ENCODE peak calls at places on chromosomes 13 and 19, in six cellular contexts. One of them, this sample, is unnamed.

GRCh38 chr13:95709101-95709500 is 32.2 kb downstream of the DNAJC3 start:
- DNase-seq in NCI-H1105: no peak
- DNase-seq in NCI-H1092 treated with DMSO at 0.1 percent for 48 hours: no peak
- DNase-seq in omental fat pad: no peak
- DNase-seq in HuH-7.5: no peak
- DNase-seq in WTC11: no peak
- DNase-seq in this sample: no peak

GRCh38 chr13:35648109-35648508 is 171.6 kb upstream of the MAB21L1 start:
- DNase-seq in NCI-H1105: no peak
- DNase-seq in NCI-H1092 treated with DMSO at 0.1 percent for 48 hours: no peak
- DNase-seq in omental fat pad: no peak
- DNase-seq in HuH-7.5: no peak
- DNase-seq in WTC11: no peak
- DNase-seq in this sample: no peak

GRCh38 chr13:111367340-111367739 is 46.9 kb downstream of the TEX29 start:
- DNase-seq in NCI-H1105: no peak
- DNase-seq in NCI-H1092 treated with DMSO at 0.1 percent for 48 hours: no peak
- DNase-seq in omental fat pad: no peak
- DNase-seq in HuH-7.5: no peak
- DNase-seq in WTC11: no peak
- DNase-seq in this sample: no peak

GRCh38 chr13:41327994-41328778 is 17.1 kb downstream of the NAA16 start:
- DNase-seq in NCI-H1105: no peak
- DNase-seq in NCI-H1092 treated with DMSO at 0.1 percent for 48 hours: no peak
- DNase-seq in omental fat pad: no peak
- DNase-seq in HuH-7.5: no peak
- DNase-seq in WTC11: no peak
- DNase-seq in this sample: no peak

GRCh38 chr19:1131718-1132552 is 28.1 kb downstream of the GPX4 start:
- DNase-seq in NCI-H1105: no peak
- DNase-seq in NCI-H1092 treated with DMSO at 0.1 percent for 48 hours: no peak
- DNase-seq in omental fat pad: peak; percentile 85
- DNase-seq in HuH-7.5: no peak
- DNase-seq in WTC11: peak; percentile 69
- DNase-seq in this sample: no peak

GRCh38 chr19:38686530-38686888 is 39.1 kb downstream of the ACTN4 start:
- DNase-seq in NCI-H1105: no peak
- DNase-seq in NCI-H1092 treated with DMSO at 0.1 percent for 48 hours: no peak
- DNase-seq in omental fat pad: no peak
- DNase-seq in HuH-7.5: no peak
- DNase-seq in WTC11: no peak
- DNase-seq in this sample: no peak

GRCh38 chr19:49472936-49473335 is 1.1 kb upstream of the FLT3LG start:
- DNase-seq in NCI-H1105: no peak
- DNase-seq in NCI-H1092 treated with DMSO at 0.1 percent for 48 hours: no peak
- DNase-seq in omental fat pad: no peak
- DNase-seq in HuH-7.5: no peak
- DNase-seq in WTC11: no peak
- DNase-seq in this sample: no peak

GRCh38 chr19:11984986-11985385 is 20.1 kb downstream of the ZNF763 start:
- DNase-seq in NCI-H1105: peak; percentile 11
- DNase-seq in NCI-H1092 treated with DMSO at 0.1 percent for 48 hours: peak; percentile 0
- DNase-seq in omental fat pad: no peak
- DNase-seq in HuH-7.5: no peak
- DNase-seq in WTC11: peak; percentile 84
- DNase-seq in this sample: no peak

GRCh38 chr19:4414800-4415251 is 12.4 kb downstream of the CHAF1A start:
- DNase-seq in NCI-H1105: no peak
- DNase-seq in NCI-H1092 treated with DMSO at 0.1 percent for 48 hours: no peak
- DNase-seq in omental fat pad: no peak
- DNase-seq in HuH-7.5: no peak
- DNase-seq in WTC11: no peak
- DNase-seq in this sample: peak; percentile 76

GRCh38 chr19:28019371-28019770 is 1193.6 kb downstream of the UQCRFS1 start:
- DNase-seq in NCI-H1105: no peak
- DNase-seq in NCI-H1092 treated with DMSO at 0.1 percent for 48 hours: no peak
- DNase-seq in omental fat pad: no peak
- DNase-seq in HuH-7.5: no peak
- DNase-seq in WTC11: no peak
- DNase-seq in this sample: no peak

GRCh38 chr19:16337809-16338469 is 13.3 kb downstream of the KLF2 start:
- DNase-seq in NCI-H1105: no peak
- DNase-seq in NCI-H1092 treated with DMSO at 0.1 percent for 48 hours: no peak
- DNase-seq in omental fat pad: no peak
- DNase-seq in HuH-7.5: no peak
- DNase-seq in WTC11: no peak
- DNase-seq in this sample: no peak

GRCh38 chr13:28559636-28560259 is 64.8 kb upstream of the FLT1 start:
- DNase-seq in NCI-H1105: no peak
- DNase-seq in NCI-H1092 treated with DMSO at 0.1 percent for 48 hours: no peak
- DNase-seq in omental fat pad: no peak
- DNase-seq in HuH-7.5: no peak
- DNase-seq in WTC11: no peak
- DNase-seq in this sample: peak; percentile 20

GRCh38 chr13:95185851-95186250 is 115.4 kb downstream of the ABCC4 start:
- DNase-seq in NCI-H1105: no peak
- DNase-seq in NCI-H1092 treated with DMSO at 0.1 percent for 48 hours: no peak
- DNase-seq in omental fat pad: no peak
- DNase-seq in HuH-7.5: no peak
- DNase-seq in WTC11: no peak
- DNase-seq in this sample: no peak

GRCh38 chr13:32737111-32737571 is 150.9 kb downstream of the PDS5B start:
- DNase-seq in NCI-H1105: no peak
- DNase-seq in NCI-H1092 treated with DMSO at 0.1 percent for 48 hours: no peak
- DNase-seq in omental fat pad: no peak
- DNase-seq in HuH-7.5: no peak
- DNase-seq in WTC11: no peak
- DNase-seq in this sample: no peak

GRCh38 chr13:75236774-75237173 is 245.2 kb downstream of the TBC1D4 start:
- DNase-seq in NCI-H1105: no peak
- DNase-seq in NCI-H1092 treated with DMSO at 0.1 percent for 48 hours: no peak
- DNase-seq in omental fat pad: no peak
- DNase-seq in HuH-7.5: no peak
- DNase-seq in WTC11: no peak
- DNase-seq in this sample: no peak

GRCh38 chr19:610071-610800 is 20.6 kb downstream of the HCN2 start:
- DNase-seq in NCI-H1105: no peak
- DNase-seq in NCI-H1092 treated with DMSO at 0.1 percent for 48 hours: no peak
- DNase-seq in omental fat pad: no peak
- DNase-seq in HuH-7.5: no peak
- DNase-seq in WTC11: no peak
- DNase-seq in this sample: no peak

GRCh38 chr19:39448271-39448670 is 2.9 kb downstream of the SUPT5H start:
- DNase-seq in NCI-H1105: no peak
- DNase-seq in NCI-H1092 treated with DMSO at 0.1 percent for 48 hours: no peak
- DNase-seq in omental fat pad: no peak
- DNase-seq in HuH-7.5: no peak
- DNase-seq in WTC11: no peak
- DNase-seq in this sample: no peak

GRCh38 chr19:52351512-52351911 is 15.5 kb downstream of the ZNF610 start:
- DNase-seq in NCI-H1105: no peak
- DNase-seq in NCI-H1092 treated with DMSO at 0.1 percent for 48 hours: no peak
- DNase-seq in omental fat pad: no peak
- DNase-seq in HuH-7.5: no peak
- DNase-seq in WTC11: peak; percentile 80
- DNase-seq in this sample: no peak

GRCh38 chr19:21638776-21639175 is 128.6 kb downstream of the ZNF100 start:
- DNase-seq in NCI-H1105: no peak
- DNase-seq in NCI-H1092 treated with DMSO at 0.1 percent for 48 hours: no peak
- DNase-seq in omental fat pad: no peak
- DNase-seq in HuH-7.5: no peak
- DNase-seq in WTC11: no peak
- DNase-seq in this sample: peak; percentile 17

GRCh38 chr19:48249502-48250014 is 6.2 kb downstream of the CARD8 start:
- DNase-seq in NCI-H1105: no peak
- DNase-seq in NCI-H1092 treated with DMSO at 0.1 percent for 48 hours: no peak
- DNase-seq in omental fat pad: no peak
- DNase-seq in HuH-7.5: no peak
- DNase-seq in WTC11: no peak
- DNase-seq in this sample: no peak

GRCh38 chr19:33241091-33241529 is 15.5 kb upstream of the SLC7A10 start:
- DNase-seq in NCI-H1105: no peak
- DNase-seq in NCI-H1092 treated with DMSO at 0.1 percent for 48 hours: no peak
- DNase-seq in omental fat pad: no peak
- DNase-seq in HuH-7.5: no peak
- DNase-seq in WTC11: no peak
- DNase-seq in this sample: no peak

GRCh38 chr19:3249408-3249807 is 24.9 kb downstream of the CELF5 start:
- DNase-seq in NCI-H1105: no peak
- DNase-seq in NCI-H1092 treated with DMSO at 0.1 percent for 48 hours: no peak
- DNase-seq in omental fat pad: no peak
- DNase-seq in HuH-7.5: no peak
- DNase-seq in WTC11: peak; percentile 66
- DNase-seq in this sample: no peak

GRCh38 chr13:51921790-51922740 is 60.3 kb downstream of the CCDC70 start:
- DNase-seq in NCI-H1105: no peak
- DNase-seq in NCI-H1092 treated with DMSO at 0.1 percent for 48 hours: no peak
- DNase-seq in omental fat pad: no peak
- DNase-seq in HuH-7.5: no peak
- DNase-seq in WTC11: no peak
- DNase-seq in this sample: no peak

GRCh38 chr13:93767917-93768422 is 541.4 kb downstream of the GPC6 start:
- DNase-seq in NCI-H1105: no peak
- DNase-seq in NCI-H1092 treated with DMSO at 0.1 percent for 48 hours: no peak
- DNase-seq in omental fat pad: no peak
- DNase-seq in HuH-7.5: no peak
- DNase-seq in WTC11: no peak
- DNase-seq in this sample: no peak

GRCh38 chr19:54727562-54727961 is 3.3 kb downstream of the KIR3DL3 start:
- DNase-seq in NCI-H1105: no peak
- DNase-seq in NCI-H1092 treated with DMSO at 0.1 percent for 48 hours: no peak
- DNase-seq in omental fat pad: no peak
- DNase-seq in HuH-7.5: no peak
- DNase-seq in WTC11: no peak
- DNase-seq in this sample: no peak

GRCh38 chr13:29936051-29936813 is 85.8 kb upstream of the UBL3 start:
- DNase-seq in NCI-H1105: no peak
- DNase-seq in NCI-H1092 treated with DMSO at 0.1 percent for 48 hours: no peak
- DNase-seq in omental fat pad: no peak
- DNase-seq in HuH-7.5: no peak
- DNase-seq in WTC11: no peak
- DNase-seq in this sample: no peak

GRCh38 chr13:45325806-45326205 is 15.2 kb downstream of the TPT1 start:
- DNase-seq in NCI-H1105: no peak
- DNase-seq in NCI-H1092 treated with DMSO at 0.1 percent for 48 hours: no peak
- DNase-seq in omental fat pad: no peak
- DNase-seq in HuH-7.5: no peak
- DNase-seq in WTC11: no peak
- DNase-seq in this sample: no peak

GRCh38 chr13:72456486-72456885 is 270.9 kb downstream of the MZT1 start:
- DNase-seq in NCI-H1105: no peak
- DNase-seq in NCI-H1092 treated with DMSO at 0.1 percent for 48 hours: no peak
- DNase-seq in omental fat pad: no peak
- DNase-seq in HuH-7.5: no peak
- DNase-seq in WTC11: no peak
- DNase-seq in this sample: no peak

GRCh38 chr13:100789481-100789880 is 114.9 kb upstream of the TMTC4 start:
- DNase-seq in NCI-H1105: peak; percentile 59
- DNase-seq in NCI-H1092 treated with DMSO at 0.1 percent for 48 hours: peak; percentile 96
- DNase-seq in omental fat pad: no peak
- DNase-seq in HuH-7.5: no peak
- DNase-seq in WTC11: no peak
- DNase-seq in this sample: peak; percentile 62

GRCh38 chr19:18020212-18021067 is 12.5 kb downstream of the ARRDC2 start:
- DNase-seq in NCI-H1105: no peak
- DNase-seq in NCI-H1092 treated with DMSO at 0.1 percent for 48 hours: no peak
- DNase-seq in omental fat pad: no peak
- DNase-seq in HuH-7.5: no peak
- DNase-seq in WTC11: no peak
- DNase-seq in this sample: no peak

This sample was measured in NCI-H524.